ENCODE peak calls at places on chromosome 1, in six cellular contexts. C is activated CD4-positive, alpha-beta T cell treated with anti-CD3 and anti-CD28 coated beads for 24 hours; L is kidney glomerular epithelial cell; V is stimulated activated CD4-positive, alpha-beta T cell treated with anti-CD3 and anti-CD28 coated beads, Interleukin-1b, Interleukin-23, amount 100 ng/mL, for 4 hours; H is Peyer's patch; Z is nucleus accumbens. T is an unnamed sample.

GRCh38 chr1:170164103-170164763 is 18.5 kb downstream of the NTMT2 start:
- DNase-seq in C (no peak), L (no peak), V (no peak), H (no peak), Z (no peak), T (no peak)

GRCh38 chr1:91846007-91846620 is 39.8 kb downstream of the TGFBR3 start:
- DNase-seq in C (no peak), L (no peak), V (no peak), H (no peak), Z (no peak), T (no peak)

GRCh38 chr1:182350839-182351238 is 40.8 kb downstream of the GLUL start:
- DNase-seq in C (no peak), L (no peak), V (no peak), H (no peak), Z (no peak), T (no peak)

GRCh38 chr1:221478050-221478949 is 263.6 kb downstream of the DUSP10 start:
- DNase-seq in C (peak), L (peak), V (peak), H (peak), Z (peak), T (peak)

GRCh38 chr1:160640359-160641123 is 6.3 kb downstream of the SLAMF1 start:
- DNase-seq in C (no peak), L (no peak), V (no peak), H (no peak), Z (no peak), T (no peak)

GRCh38 chr1:230141797-230142607 is 75.0 kb downstream of the GALNT2 start:
- DNase-seq in C (no peak), L (no peak), V (no peak), H (no peak), Z (no peak), T (no peak)

GRCh38 chr1:30816211-30817082 is 58.9 kb upstream of the LAPTM5 start:
- DNase-seq in C (no peak), L (peak), V (no peak), H (no peak), Z (peak), T (no peak)

GRCh38 chr1:25517476-25518394 is 25.7 kb upstream of the LDLRAP1 start:
- DNase-seq in C (no peak), L (no peak), V (no peak), H (no peak), Z (no peak), T (no peak)

GRCh38 chr1:36320291-36320758 is 3.1 kb downstream of the EVA1B start:
- DNase-seq in C (no peak), L (no peak), V (no peak), H (no peak), Z (no peak), T (no peak)

GRCh38 chr1:234303231-234303630 is 70.0 kb upstream of the COA6 start:
- DNase-seq in C (no peak), L (no peak), V (no peak), H (no peak), Z (no peak), T (no peak)

GRCh38 chr1:24045766-24046165 is 65.6 kb upstream of the SRSF10 start:
- DNase-seq in C (no peak), L (no peak), V (no peak), H (no peak), Z (no peak), T (no peak)

GRCh38 chr1:214402583-214403216 is 121.7 kb downstream of the SMYD2 start:
- DNase-seq in C (no peak), L (no peak), V (no peak), H (no peak), Z (no peak), T (no peak)

GRCh38 chr1:15953294-15953771 is 22.6 kb downstream of the ZBTB17 start:
- DNase-seq in C (no peak), L (no peak), V (no peak), H (no peak), Z (no peak), T (no peak)

GRCh38 chr1:234698624-234699023 is 88.6 kb upstream of the IRF2BP2 start:
- DNase-seq in C (no peak), L (no peak), V (no peak), H (no peak), Z (no peak), T (no peak)

GRCh38 chr1:2268285-2269056 is 40.4 kb downstream of the SKI start:
- DNase-seq in C (no peak), L (no peak), V (no peak), H (no peak), Z (no peak), T (peak)

GRCh38 chr1:156436319-156437043 is 64.1 kb downstream of the MEF2D start:
- DNase-seq in C (no peak), L (no peak), V (no peak), H (no peak), Z (peak), T (no peak)

GRCh38 chr1:36387141-36387949 is 1.6 kb upstream of the STK40 start:
- DNase-seq in C (no peak), L (peak), V (no peak), H (peak), Z (no peak), T (no peak)

GRCh38 chr1:226972931-226973330 is 32.8 kb downstream of the COQ8A start:
- DNase-seq in C (no peak), L (no peak), V (no peak), H (no peak), Z (no peak), T (peak)

GRCh38 chr1:51234721-51235425 is 1.2 kb upstream of the RNF11 start:
- DNase-seq in C (peak), L (peak), V (peak), H (peak), Z (no peak), T (peak)

GRCh38 chr1:214537219-214537618 is 14.2 kb downstream of the PTPN14 start:
- DNase-seq in C (no peak), L (no peak), V (no peak), H (no peak), Z (no peak), T (no peak)

GRCh38 chr1:81254560-81254959 is 546.2 kb upstream of the ADGRL2 start:
- DNase-seq in C (no peak), L (no peak), V (no peak), H (no peak), Z (no peak), T (no peak)

GRCh38 chr1:27372022-27372807 is 2.4 kb downstream of the FCN3 start:
- DNase-seq in C (no peak), L (peak), V (no peak), H (no peak), Z (no peak), T (no peak)

GRCh38 chr1:25690396-25690956 is 73.9 kb downstream of the MAN1C1 start:
- DNase-seq in C (no peak), L (no peak), V (no peak), H (no peak), Z (no peak), T (no peak)

GRCh38 chr1:216905781-216906180 is 182.6 kb upstream of the ESRRG start:
- DNase-seq in C (no peak), L (no peak), V (no peak), H (no peak), Z (no peak), T (no peak)

T was measured in right lobe of liver.